ENCODE peak calls at places on chromosomes 6 and 20, in nine cellular contexts. M is neuronal stem cell, J is left ventricle myocardium inferior, K is mammary epithelial cell, H is keratinocyte, D is tibial artery, A is ascending aorta, R is dorsolateral prefrontal cortex, P is ovary. Z is an unnamed sample.

GRCh38 chr6:151391471-151392428 is at the start of gene ZBTB2:
- DNase-seq in P (peak; percentile 80), D (peak; percentile 85), A (peak; percentile 85), R (peak; percentile 55), K (peak; percentile 58), M (peak; percentile 66), H (no peak), J (peak; percentile 67), Z (peak; percentile 53)

GRCh38 chr6:157089258-157089657 is 234.1 kb downstream of the TMEM242 start:
- DNase-seq in R (no peak), D (no peak), H (no peak), K (no peak), P (no peak), M (peak; percentile 72), A (no peak), J (no peak), Z (no peak)

GRCh38 chr6:156450421-156450820 is 326.8 kb upstream of the ARID1B start:
- DNase-seq in J (no peak), K (no peak), A (no peak), R (no peak), D (no peak), M (no peak), H (no peak), P (no peak), Z (no peak)

GRCh38 chr6:3414704-3415453 is 42.0 kb downstream of the SLC22A23 start:
- DNase-seq in J (no peak), K (peak; percentile 88), P (no peak), H (no peak), R (no peak), D (no peak), A (no peak), M (no peak), Z (no peak)

GRCh38 chr6:46932941-46933340 is 11.2 kb upstream of the ADGRF5 start:
- DNase-seq in M (no peak), P (no peak), J (no peak), R (no peak), H (no peak), A (no peak), K (no peak), D (no peak), Z (no peak)

GRCh38 chr20:1711826-1712601 is 54.4 kb upstream of the SIRPG start:
- DNase-seq in R (no peak), D (no peak), K (no peak), H (no peak), P (no peak), M (no peak), A (no peak), J (no peak), Z (no peak)

GRCh38 chr20:58721951-58722371 is 29.4 kb downstream of the NPEPL1 start:
- DNase-seq in P (no peak), R (no peak), K (no peak), D (peak; percentile 71), A (peak; percentile 65), H (no peak), J (peak; percentile 13), M (no peak), Z (no peak)

GRCh38 chr6:42190784-42191183 is 4.0 kb downstream of the GUCA1B start:
- DNase-seq in A (no peak), H (no peak), R (no peak), M (no peak), D (no peak), P (no peak), J (no peak), K (no peak), Z (no peak)

GRCh38 chr6:9380568-9380967 is 945.2 kb upstream of the SLC35B3 start:
- DNase-seq in A (no peak), P (no peak), K (no peak), M (no peak), R (no peak), D (no peak), J (no peak), H (no peak), Z (no peak)

GRCh38 chr6:137076277-137077068 is 31.7 kb upstream of the IL20RA start:
- DNase-seq in P (peak; percentile 65), A (peak; percentile 67), M (peak; percentile 11), D (peak; percentile 75), R (peak; percentile 9), H (peak; percentile 38), K (peak; percentile 59), J (peak; percentile 63), Z (no peak)

GRCh38 chr20:21607971-21608735 is 94.3 kb upstream of the NKX2-2 start:
- DNase-seq in H (no peak), M (no peak), K (no peak), D (no peak), A (no peak), P (no peak), R (peak; percentile 33), J (peak; percentile 20), Z (peak; percentile 88)

GRCh38 chr20:45303586-45304463 is 2.8 kb upstream of the RBPJL start:
- DNase-seq in D (peak; percentile 41), R (no peak), P (no peak), M (no peak), A (no peak), J (no peak), H (no peak), K (no peak), Z (no peak)

GRCh38 chr6:157635388-157636244 is 187.4 kb upstream of the SNX9 start:
- DNase-seq in A (no peak), K (no peak), H (no peak), J (no peak), R (no peak), P (peak; percentile 64), M (no peak), D (no peak), Z (no peak)

GRCh38 chr6:149429427-149430360 is 29.6 kb downstream of the SUMO4 start:
- DNase-seq in A (no peak), J (no peak), D (no peak), R (no peak), K (no peak), H (no peak), M (no peak), P (no peak), Z (no peak)

GRCh38 chr6:38185244-38185643 is 365.7 kb downstream of the ZFAND3 start:
- DNase-seq in P (no peak), H (no peak), R (no peak), K (no peak), J (no peak), D (no peak), M (no peak), A (peak; percentile 31), Z (no peak)

GRCh38 chr6:111642463-111643158 is 36.9 kb upstream of the TRAF3IP2 start:
- DNase-seq in J (peak; percentile 65), A (peak; percentile 80), D (peak; percentile 83), M (no peak), P (no peak), K (peak; percentile 65), R (no peak), H (no peak), Z (peak; percentile 45)

GRCh38 chr6:19377722-19378121 is 459.4 kb upstream of the ID4 start:
- DNase-seq in R (no peak), D (no peak), P (no peak), K (no peak), A (no peak), H (no peak), M (no peak), J (no peak), Z (no peak)

GRCh38 chr6:19375613-19376012 is 461.6 kb upstream of the ID4 start:
- DNase-seq in H (no peak), D (no peak), P (no peak), A (no peak), K (no peak), J (no peak), R (no peak), M (no peak), Z (no peak)

GRCh38 chr6:19382676-19383075 is 454.5 kb upstream of the ID4 start:
- DNase-seq in K (no peak), M (no peak), P (no peak), R (no peak), D (no peak), A (no peak), J (no peak), H (no peak), Z (no peak)

GRCh38 chr6:19380287-19380686 is 456.9 kb upstream of the ID4 start:
- DNase-seq in P (no peak), J (no peak), D (no peak), R (no peak), M (no peak), A (no peak), K (peak; percentile 57), H (no peak), Z (no peak)
- H3K27ac ChIP-seq in P (no peak overlapping the region), J (no peak overlapping the region), D (no peak overlapping the region), R (no peak overlapping the region), M (no peak overlapping the region), A (no peak overlapping the region), K (no peak overlapping the region), H (no peak overlapping the region), Z (no peak overlapping the region)

GRCh38 chr6:61538765-61539164 is 747.3 kb downstream of the KHDRBS2 start:
- DNase-seq in R (no peak), P (no peak), J (no peak), H (no peak), A (no peak), D (no peak), M (no peak), K (no peak), Z (no peak)
- H3K27ac ChIP-seq in R (no peak overlapping the region), P (no peak overlapping the region), J (no peak overlapping the region), H (no peak overlapping the region), A (no peak overlapping the region), D (no peak overlapping the region), M (no peak overlapping the region), K (no peak overlapping the region), Z (no peak overlapping the region)

GRCh38 chr20:4603724-4604123 is 118.0 kb upstream of the PRND start:
- DNase-seq in H (no peak), K (no peak), R (no peak), M (no peak), P (no peak), J (no peak), A (no peak), D (no peak), Z (no peak)

GRCh38 chr20:4602297-4602631 is 119.4 kb upstream of the PRND start:
- DNase-seq in H (no peak), J (no peak), K (no peak), D (no peak), P (no peak), R (no peak), A (peak; percentile 28), M (no peak), Z (no peak)

GRCh38 chr20:4604580-4604979 is 117.1 kb upstream of the PRND start:
- DNase-seq in D (no peak), H (no peak), R (no peak), K (no peak), P (no peak), A (no peak), J (no peak), M (no peak), Z (no peak)

GRCh38 chr20:4605166-4605565 is 116.5 kb upstream of the PRND start:
- DNase-seq in K (no peak), P (no peak), M (no peak), R (no peak), A (no peak), D (no peak), J (no peak), H (no peak), Z (no peak)

GRCh38 chr20:4601630-4602296 is 119.9 kb upstream of the PRND start:
- DNase-seq in H (peak; percentile 44), J (peak; percentile 72), K (peak; percentile 68), M (no peak), P (peak; percentile 49), R (peak; percentile 75), D (no peak), A (peak; percentile 63), Z (peak; percentile 53)
- H3K27ac ChIP-seq in H (no peak overlapping the region), J (peak overlapping the region; percentile 70), K (peak overlapping the region; percentile 27), M (no peak overlapping the region), P (no peak overlapping the region), R (peak overlapping the region; percentile 18), D (no peak overlapping the region), A (no peak overlapping the region), Z (peak overlapping the region; percentile 71)

GRCh38 chr20:41879151-41879550 is 261.0 kb upstream of the CHD6 start:
- DNase-seq in K (no peak), D (no peak), P (no peak), H (no peak), M (peak; percentile 9), J (no peak), R (no peak), A (no peak), Z (no peak)
- H3K27ac ChIP-seq in K (no peak overlapping the region), D (no peak overlapping the region), P (no peak overlapping the region), H (no peak overlapping the region), M (no peak overlapping the region), J (no peak overlapping the region), R (no peak overlapping the region), A (no peak overlapping the region), Z (no peak overlapping the region)